ENCODE peak calls at places on chromosomes 16 and 17, in six cellular contexts. O, G, Q, N, S and W are unnamed samples.

GRCh38 chr17:17738901-17739300 is 57.6 kb downstream of the RAI1 start:
- DNase-seq in O (no peak), N (peak), S (no peak), Q (no peak), G (no peak), W (no peak)

GRCh38 chr17:38605852-38606645 is at the start of gene SRCIN1:
- DNase-seq in S (peak), N (peak), O (peak), Q (no peak), G (no peak), W (no peak)

GRCh38 chr17:42456223-42457106 is 2.2 kb upstream of the ATP6V0A1 start:
- DNase-seq in S (no peak), G (no peak), O (peak), Q (peak), N (peak), W (peak)

GRCh38 chr17:76791053-76791980 is 53.4 kb downstream of the MFSD11 start:
- DNase-seq in Q (no peak), O (peak), N (peak), S (peak), G (no peak), W (no peak)

GRCh38 chr16:19166500-19166899 is 1.5 kb upstream of the SYT17 start:
- DNase-seq in O (no peak), S (no peak), Q (no peak), G (no peak), N (no peak), W (no peak)

GRCh38 chr16:13093676-13094075 is 192.3 kb downstream of the SHISA9 start:
- DNase-seq in S (no peak), N (no peak), O (no peak), Q (no peak), G (no peak), W (no peak)

GRCh38 chr17:17176341-17176740 is 29.8 kb downstream of the PLD6 start:
- DNase-seq in G (no peak), N (no peak), S (no peak), O (no peak), Q (no peak), W (no peak)

GRCh38 chr16:58044266-58045019 is 18.9 kb downstream of the MMP15 start:
- DNase-seq in N (no peak), Q (no peak), O (no peak), S (no peak), G (no peak), W (no peak)

GRCh38 chr17:15432807-15433547 is 34.4 kb downstream of the CDRT4 start:
- DNase-seq in S (no peak), Q (peak), O (no peak), G (no peak), N (peak), W (no peak)

GRCh38 chr16:67429799-67430503 is 970 bp upstream of the HSD11B2 start:
- DNase-seq in G (no peak), N (no peak), S (no peak), Q (no peak), O (no peak), W (no peak)

GRCh38 chr16:67428146-67428731 is 2.7 kb upstream of the HSD11B2 start:
- DNase-seq in Q (no peak), G (no peak), S (peak), O (peak), N (peak), W (no peak)

GRCh38 chr16:67431077-67431804 is at the start of gene HSD11B2:
- DNase-seq in Q (no peak), G (no peak), O (no peak), S (peak), N (peak), W (no peak)

GRCh38 chr16:67430504-67431076 is 331 bp upstream of the HSD11B2 start:
- DNase-seq in Q (no peak), N (peak), O (peak), G (no peak), S (peak), W (no peak)

DNA sequence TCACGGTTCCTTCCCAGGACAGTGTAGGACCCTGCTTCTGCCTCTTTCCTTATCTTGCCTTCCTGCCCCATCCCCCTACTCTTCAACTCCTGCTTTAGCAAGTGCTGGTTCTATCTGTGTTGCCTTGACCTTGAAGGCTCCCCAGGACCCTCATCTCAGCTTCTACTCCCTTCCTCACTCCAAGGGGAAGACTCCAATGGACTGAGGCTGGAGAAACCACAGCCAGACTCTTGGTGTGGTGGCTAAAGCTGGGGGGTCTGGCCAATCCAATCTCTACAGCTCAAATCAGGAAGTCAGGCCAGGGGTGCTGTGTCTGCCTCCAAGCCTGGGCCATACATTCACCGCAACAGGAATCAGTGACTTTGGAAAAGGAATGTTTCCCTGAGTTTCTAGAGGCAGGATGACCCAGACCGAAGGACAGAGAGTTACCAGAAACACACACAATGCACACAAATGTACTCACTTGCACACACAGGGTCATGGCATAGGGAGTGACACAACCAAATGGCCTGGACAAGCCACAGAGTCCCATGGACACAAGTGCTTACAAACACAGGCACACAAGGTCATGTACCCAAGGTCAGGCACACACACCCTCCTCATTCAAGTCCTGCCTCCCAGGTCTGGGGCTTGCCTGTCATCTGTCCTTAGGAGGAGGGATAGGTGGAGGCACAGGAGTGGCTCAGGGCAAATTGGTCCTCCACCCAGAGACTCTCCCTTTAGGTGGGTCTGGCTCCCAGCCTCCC is 1.7 kb upstream of the HSD11B2 start:
- DNase-seq in O (no peak), G (no peak), S (peak), Q (no peak), N (no peak), W (no peak)
- H3K4me3 ChIP-seq in O (no peak), G (no peak), S (no peak), Q (no peak), N (no peak), W (no peak)

GRCh38 chr17:57570740-57571344 is 174.3 kb downstream of the CCDC182 start:
- DNase-seq in N (no peak), S (no peak), O (no peak), G (no peak), Q (no peak), W (no peak)
- H3K4me3 ChIP-seq in N (no peak), S (no peak), O (no peak), G (no peak), Q (no peak), W (no peak)

GRCh38 chr17:4715071-4715749 is 4.8 kb downstream of the ARRB2 start:
- DNase-seq in O (no peak), N (no peak), G (no peak), S (no peak), Q (no peak), W (no peak)
- H3K4me3 ChIP-seq in O (no peak), N (no peak), G (no peak), S (peak), Q (no peak), W (no peak)

GRCh38 chr16:88428616-88429386 is 24.3 kb upstream of the ZFPM1 start:
- DNase-seq in S (no peak), N (no peak), O (no peak), G (no peak), Q (no peak), W (no peak)

GRCh38 chr16:88430524-88431446 is 22.3 kb upstream of the ZFPM1 start:
- DNase-seq in O (no peak), N (peak), Q (no peak), S (no peak), G (no peak), W (no peak)

GRCh38 chr16:88428156-88428555 is 24.9 kb upstream of the ZFPM1 start:
- DNase-seq in S (no peak), O (no peak), G (no peak), Q (no peak), N (no peak), W (no peak)

GRCh38 chr16:88430185-88430523 is 22.9 kb upstream of the ZFPM1 start:
- DNase-seq in Q (no peak), S (no peak), N (no peak), G (no peak), O (no peak), W (no peak)

GRCh38 chr16:88429387-88430184 is 23.5 kb upstream of the ZFPM1 start:
- DNase-seq in S (no peak), Q (no peak), N (no peak), G (no peak), O (no peak), W (no peak)
- H3K4me3 ChIP-seq in S (peak), Q (no peak), N (no peak), G (peak), O (no peak), W (no peak)

DNA sequence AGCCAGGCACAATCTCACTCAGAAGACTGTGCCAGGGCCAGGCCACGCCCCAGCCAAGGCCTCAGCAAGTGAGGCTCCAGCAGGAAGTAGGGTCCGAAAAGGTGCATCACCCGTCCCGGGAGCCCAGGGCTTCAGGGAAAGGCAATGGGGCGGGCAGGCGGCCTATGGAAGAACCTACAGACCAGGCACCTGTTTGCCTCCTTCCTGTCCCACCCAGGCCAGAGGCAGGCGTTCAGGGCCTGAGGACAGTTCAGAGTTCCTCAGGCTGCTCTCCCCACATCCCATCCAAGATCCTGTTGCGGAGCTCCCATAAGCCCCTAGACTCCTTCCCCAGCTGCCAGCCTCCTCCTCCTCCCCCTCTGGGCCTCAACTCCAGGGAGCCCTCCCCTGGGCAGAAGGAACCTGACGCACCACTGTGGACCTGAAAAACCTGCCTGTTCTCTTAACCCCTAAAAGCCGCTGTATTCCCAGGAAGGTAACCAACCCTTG is 2.3 kb downstream of the CLUH start:
- DNase-seq in G (no peak), S (peak), O (peak), N (peak), Q (no peak), W (peak)
- H3K4me3 ChIP-seq in G (peak), S (peak), O (peak), N (peak), Q (no peak), W (peak)

GRCh38 chr16:28279006-28279405 is 13.3 kb upstream of the SBK1 start:
- DNase-seq in G (no peak), N (no peak), O (no peak), Q (no peak), S (no peak), W (no peak)

GRCh38 chr16:28280881-28281836 is 11.2 kb upstream of the SBK1 start:
- DNase-seq in Q (no peak), N (no peak), S (no peak), O (peak), G (no peak), W (no peak)

GRCh38 chr16:28274676-28275075 is 17.6 kb upstream of the SBK1 start:
- DNase-seq in S (no peak), Q (no peak), G (no peak), N (no peak), O (no peak), W (no peak)

GRCh38 chr16:28276301-28276700 is 16.0 kb upstream of the SBK1 start:
- DNase-seq in O (no peak), S (no peak), N (no peak), Q (no peak), G (no peak), W (no peak)

GRCh38 chr16:28277537-28278388 is 14.6 kb upstream of the SBK1 start:
- DNase-seq in Q (peak), N (peak), O (peak), S (peak), G (peak), W (peak)
- H3K4me3 ChIP-seq in Q (peak), N (peak), O (peak), S (peak), G (peak), W (no peak)

GRCh38 chr17:1026599-1026975 is 29.7 kb downstream of the TIMM22 start:
- DNase-seq in S (no peak), O (no peak), N (no peak), G (no peak), Q (no peak), W (no peak)

GRCh38 chr17:1021147-1021546 is 24.2 kb downstream of the TIMM22 start:
- DNase-seq in N (no peak), G (no peak), Q (no peak), S (no peak), O (no peak), W (no peak)

GRCh38 chr17:1022278-1023024 is 25.5 kb downstream of the TIMM22 start:
- DNase-seq in G (no peak), S (no peak), O (no peak), N (no peak), Q (no peak), W (no peak)

GRCh38 chr17:1025733-1026598 is 29.0 kb downstream of the TIMM22 start:
- DNase-seq in S (no peak), N (no peak), Q (no peak), G (no peak), O (no peak), W (no peak)

DNA sequence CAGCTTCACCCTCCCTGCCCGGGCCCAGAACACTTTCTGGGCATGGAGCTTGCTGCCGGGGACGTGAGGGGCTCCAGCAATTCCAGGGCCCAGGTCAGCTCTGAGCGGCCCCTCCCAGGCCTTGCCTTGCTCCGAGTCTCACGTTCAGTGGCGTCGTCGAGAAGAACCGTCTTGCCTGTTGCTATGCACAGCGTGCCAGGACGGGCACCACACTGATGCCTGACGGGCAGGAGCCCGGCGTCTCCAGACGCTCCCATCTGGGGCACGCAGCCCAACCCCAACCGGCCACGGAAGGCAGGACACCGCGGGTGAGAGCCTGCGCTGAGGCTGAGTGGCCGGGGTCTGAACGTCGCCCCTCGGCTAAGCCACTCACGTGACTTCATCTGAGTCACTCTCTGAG is 27.1 kb downstream of the TIMM22 start:
- DNase-seq in O (no peak), Q (no peak), S (no peak), N (no peak), G (no peak), W (no peak)
- H3K4me3 ChIP-seq in O (no peak), Q (no peak), S (no peak), N (no peak), G (no peak), W (no peak)

DNA sequence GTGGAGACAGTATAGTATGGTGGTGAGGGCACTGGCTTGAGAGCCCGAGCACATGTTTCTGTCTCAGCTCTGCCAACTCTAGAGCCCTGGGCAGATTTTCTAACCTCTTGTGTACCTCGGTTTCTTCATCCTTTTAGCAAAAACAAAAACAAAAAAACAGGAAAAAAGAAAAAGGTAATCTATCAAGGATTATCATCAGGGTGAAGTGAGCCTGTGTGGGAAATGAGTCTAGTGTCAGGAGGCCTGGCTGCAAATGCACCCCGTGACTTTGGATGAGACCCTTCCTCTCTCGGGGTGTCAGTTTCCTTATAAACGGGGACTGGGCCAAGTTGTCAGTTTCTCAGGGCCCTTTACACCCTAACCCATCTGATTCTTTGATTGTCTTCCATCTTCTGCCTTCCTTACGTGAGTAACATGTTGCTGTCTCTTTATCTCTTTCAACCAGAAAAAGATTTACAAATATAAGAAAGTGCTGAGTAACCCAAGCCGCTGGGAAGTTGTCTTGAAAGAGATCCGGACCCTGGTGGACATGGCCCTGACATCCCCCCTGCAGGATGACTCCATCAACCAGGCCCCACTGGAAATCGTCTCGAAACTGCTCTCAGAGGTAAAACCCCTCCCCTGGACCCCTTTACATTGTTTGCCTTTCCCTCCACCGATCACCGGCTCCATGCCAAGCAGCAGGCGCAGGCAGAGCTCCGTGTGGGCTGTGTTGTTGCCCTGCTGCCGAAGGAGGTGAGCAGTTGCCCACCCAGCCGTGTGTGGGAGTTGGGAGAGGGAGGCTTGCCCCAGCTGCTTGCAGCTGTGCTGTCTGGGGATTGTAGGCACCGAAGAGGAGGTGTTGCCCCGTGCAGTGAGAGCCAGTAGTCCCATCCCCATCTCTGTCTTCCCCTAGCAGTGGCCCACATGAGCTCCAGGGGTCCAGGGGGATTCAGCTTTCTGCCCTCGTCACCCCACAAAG is 127.1 kb upstream of the PLCG2 start:
- DNase-seq in Q (no peak), O (no peak), N (no peak), S (no peak), G (no peak), W (no peak)
- H3K4me3 ChIP-seq in Q (no peak), O (no peak), N (no peak), S (peak), G (peak), W (no peak)

GRCh38 chr16:2007081-2007836 is 2.4 kb downstream of the ZNF598 start:
- DNase-seq in S (no peak), N (no peak), G (no peak), Q (no peak), O (no peak), W (no peak)
- H3K4me3 ChIP-seq in S (peak), N (peak), G (peak), Q (peak), O (peak), W (peak)